ENCODE peak calls at places on chromosome 10, in six cellular contexts. One of them, this sample, is unnamed.

GRCh38 chr10:63388421-63389031 is 77.3 kb downstream of the JMJD1C start:
- DNase-seq in cardiac muscle cell: peak; percentile 54
- DNase-seq in psoas muscle: no peak
- DNase-seq in CD4-positive, alpha-beta memory T cell: peak; percentile 46
- DNase-seq in epithelial cell of esophagus: no peak
- DNase-seq in bronchial epithelial cell: no peak
- DNase-seq in this sample: peak; percentile 45

GRCh38 chr10:43685744-43686143 is 37.1 kb upstream of the ZNF32 start:
- DNase-seq in CD4-positive, alpha-beta memory T cell: no peak
- DNase-seq in bronchial epithelial cell: no peak
- DNase-seq in cardiac muscle cell: peak; percentile 48
- DNase-seq in psoas muscle: no peak
- DNase-seq in epithelial cell of esophagus: no peak
- DNase-seq in this sample: no peak

GRCh38 chr10:3294919-3295318 is 122.3 kb upstream of the PITRM1 start:
- DNase-seq in cardiac muscle cell: no peak
- DNase-seq in CD4-positive, alpha-beta memory T cell: no peak
- DNase-seq in psoas muscle: no peak
- DNase-seq in bronchial epithelial cell: no peak
- DNase-seq in epithelial cell of esophagus: no peak
- DNase-seq in this sample: no peak

GRCh38 chr10:44811072-44811471 is 100.1 kb upstream of the TMEM72 start:
- DNase-seq in CD4-positive, alpha-beta memory T cell: no peak
- DNase-seq in psoas muscle: no peak
- DNase-seq in cardiac muscle cell: peak; percentile 36
- DNase-seq in epithelial cell of esophagus: no peak
- DNase-seq in bronchial epithelial cell: no peak
- DNase-seq in this sample: no peak

GRCh38 chr10:106866244-106866845 is 298.2 kb downstream of the SORCS1 start:
- DNase-seq in epithelial cell of esophagus: no peak
- DNase-seq in cardiac muscle cell: no peak
- DNase-seq in CD4-positive, alpha-beta memory T cell: no peak
- DNase-seq in bronchial epithelial cell: no peak
- DNase-seq in psoas muscle: no peak
- DNase-seq in this sample: no peak

GRCh38 chr10:132098539-132099421 is 33.0 kb downstream of the JAKMIP3 start:
- DNase-seq in psoas muscle: no peak
- DNase-seq in bronchial epithelial cell: no peak
- DNase-seq in epithelial cell of esophagus: no peak
- DNase-seq in CD4-positive, alpha-beta memory T cell: no peak
- DNase-seq in cardiac muscle cell: no peak
- DNase-seq in this sample: no peak

GRCh38 chr10:52757777-52758176 is 14.8 kb downstream of the MBL2 start:
- DNase-seq in cardiac muscle cell: peak; percentile 62
- DNase-seq in CD4-positive, alpha-beta memory T cell: no peak
- DNase-seq in bronchial epithelial cell: no peak
- DNase-seq in psoas muscle: no peak
- DNase-seq in epithelial cell of esophagus: no peak
- DNase-seq in this sample: no peak

GRCh38 chr10:91909178-91909677 is at the start of gene FGFBP3:
- DNase-seq in psoas muscle: no peak
- DNase-seq in CD4-positive, alpha-beta memory T cell: no peak
- DNase-seq in bronchial epithelial cell: peak; percentile 21
- DNase-seq in epithelial cell of esophagus: peak; percentile 46
- DNase-seq in cardiac muscle cell: peak; percentile 71
- DNase-seq in this sample: peak; percentile 21

GRCh38 chr10:122847782-122848604 is 2.3 kb upstream of the CUZD1 start:
- DNase-seq in psoas muscle: no peak
- DNase-seq in bronchial epithelial cell: no peak
- DNase-seq in epithelial cell of esophagus: no peak
- DNase-seq in CD4-positive, alpha-beta memory T cell: no peak
- DNase-seq in cardiac muscle cell: no peak
- DNase-seq in this sample: no peak

GRCh38 chr10:38146579-38147333 is 52.6 kb downstream of the ZNF37A start:
- DNase-seq in bronchial epithelial cell: no peak
- DNase-seq in epithelial cell of esophagus: no peak
- DNase-seq in CD4-positive, alpha-beta memory T cell: no peak
- DNase-seq in psoas muscle: no peak
- DNase-seq in cardiac muscle cell: no peak
- DNase-seq in this sample: no peak

GRCh38 chr10:1366811-1367425 is 310.7 kb downstream of the WDR37 start:
- DNase-seq in cardiac muscle cell: no peak
- DNase-seq in bronchial epithelial cell: peak; percentile 4
- DNase-seq in epithelial cell of esophagus: no peak
- DNase-seq in psoas muscle: no peak
- DNase-seq in CD4-positive, alpha-beta memory T cell: no peak
- DNase-seq in this sample: no peak

GRCh38 chr10:88987243-88987726 is 3.3 kb upstream of the FAS start:
- DNase-seq in CD4-positive, alpha-beta memory T cell: no peak
- DNase-seq in psoas muscle: no peak
- DNase-seq in bronchial epithelial cell: no peak
- DNase-seq in cardiac muscle cell: no peak
- DNase-seq in epithelial cell of esophagus: no peak
- DNase-seq in this sample: no peak

GRCh38 chr10:28367865-28368541 is 65.1 kb upstream of the MPP7 start:
- DNase-seq in psoas muscle: no peak
- DNase-seq in epithelial cell of esophagus: peak; percentile 58
- DNase-seq in CD4-positive, alpha-beta memory T cell: peak; percentile 78
- DNase-seq in cardiac muscle cell: no peak
- DNase-seq in bronchial epithelial cell: peak; percentile 70
- DNase-seq in this sample: no peak

GRCh38 chr10:15719062-15719898 is 442 bp downstream of the ITGA8 start:
- DNase-seq in bronchial epithelial cell: no peak
- DNase-seq in cardiac muscle cell: peak; percentile 24
- DNase-seq in CD4-positive, alpha-beta memory T cell: no peak
- DNase-seq in psoas muscle: no peak
- DNase-seq in epithelial cell of esophagus: no peak
- DNase-seq in this sample: peak; percentile 2

GRCh38 chr10:130190065-130190736 is 54.0 kb downstream of the GLRX3 start:
- DNase-seq in CD4-positive, alpha-beta memory T cell: peak; percentile 91
- DNase-seq in bronchial epithelial cell: peak; percentile 68
- DNase-seq in cardiac muscle cell: peak; percentile 93
- DNase-seq in epithelial cell of esophagus: peak; percentile 85
- DNase-seq in psoas muscle: peak; percentile 94
- DNase-seq in this sample: peak; percentile 74

GRCh38 chr10:35447693-35448407 is 111.5 kb downstream of the CCNY start:
- DNase-seq in psoas muscle: no peak
- DNase-seq in cardiac muscle cell: peak; percentile 91
- DNase-seq in epithelial cell of esophagus: peak; percentile 65
- DNase-seq in bronchial epithelial cell: peak; percentile 53
- DNase-seq in CD4-positive, alpha-beta memory T cell: peak; percentile 56
- DNase-seq in this sample: peak; percentile 67

GRCh38 chr10:87740232-87740631 is 77.8 kb downstream of the ATAD1 start:
- DNase-seq in CD4-positive, alpha-beta memory T cell: no peak
- DNase-seq in bronchial epithelial cell: peak; percentile 97
- DNase-seq in cardiac muscle cell: peak; percentile 86
- DNase-seq in epithelial cell of esophagus: peak; percentile 88
- DNase-seq in psoas muscle: no peak
- DNase-seq in this sample: peak; percentile 86

GRCh38 chr10:113820507-113820906 is 33.4 kb downstream of the DCLRE1A start:
- DNase-seq in psoas muscle: no peak
- DNase-seq in cardiac muscle cell: no peak
- DNase-seq in epithelial cell of esophagus: no peak
- DNase-seq in CD4-positive, alpha-beta memory T cell: no peak
- DNase-seq in bronchial epithelial cell: no peak
- DNase-seq in this sample: no peak

GRCh38 chr10:43890124-43890523 is 241.4 kb upstream of the ZNF32 start:
- DNase-seq in psoas muscle: no peak
- DNase-seq in CD4-positive, alpha-beta memory T cell: no peak
- DNase-seq in cardiac muscle cell: peak; percentile 49
- DNase-seq in epithelial cell of esophagus: no peak
- DNase-seq in bronchial epithelial cell: peak; percentile 2
- DNase-seq in this sample: peak; percentile 53

GRCh38 chr10:34046651-34047050 is 712.2 kb upstream of the NRP1 start:
- DNase-seq in CD4-positive, alpha-beta memory T cell: no peak
- DNase-seq in psoas muscle: no peak
- DNase-seq in epithelial cell of esophagus: no peak
- DNase-seq in cardiac muscle cell: no peak
- DNase-seq in bronchial epithelial cell: no peak
- DNase-seq in this sample: no peak

GRCh38 chr10:79434223-79434687 is 11.2 kb downstream of the ZCCHC24 start:
- DNase-seq in bronchial epithelial cell: peak; percentile 57
- DNase-seq in psoas muscle: no peak
- DNase-seq in CD4-positive, alpha-beta memory T cell: no peak
- DNase-seq in cardiac muscle cell: peak; percentile 34
- DNase-seq in epithelial cell of esophagus: no peak
- DNase-seq in this sample: peak; percentile 61

GRCh38 chr10:79435271-79436065 is 10.0 kb downstream of the ZCCHC24 start:
- DNase-seq in cardiac muscle cell: peak; percentile 76
- DNase-seq in psoas muscle: peak; percentile 73
- DNase-seq in epithelial cell of esophagus: no peak
- DNase-seq in CD4-positive, alpha-beta memory T cell: no peak
- DNase-seq in bronchial epithelial cell: no peak
- DNase-seq in this sample: no peak

GRCh38 chr10:79436066-79436849 is 9.2 kb downstream of the ZCCHC24 start:
- DNase-seq in CD4-positive, alpha-beta memory T cell: no peak
- DNase-seq in cardiac muscle cell: no peak
- DNase-seq in epithelial cell of esophagus: no peak
- DNase-seq in bronchial epithelial cell: no peak
- DNase-seq in psoas muscle: no peak
- DNase-seq in this sample: no peak

GRCh38 chr10:79433324-79434222 is 11.9 kb downstream of the ZCCHC24 start:
- DNase-seq in bronchial epithelial cell: no peak
- DNase-seq in cardiac muscle cell: no peak
- DNase-seq in epithelial cell of esophagus: no peak
- DNase-seq in CD4-positive, alpha-beta memory T cell: no peak
- DNase-seq in psoas muscle: no peak
- DNase-seq in this sample: no peak

DNA sequence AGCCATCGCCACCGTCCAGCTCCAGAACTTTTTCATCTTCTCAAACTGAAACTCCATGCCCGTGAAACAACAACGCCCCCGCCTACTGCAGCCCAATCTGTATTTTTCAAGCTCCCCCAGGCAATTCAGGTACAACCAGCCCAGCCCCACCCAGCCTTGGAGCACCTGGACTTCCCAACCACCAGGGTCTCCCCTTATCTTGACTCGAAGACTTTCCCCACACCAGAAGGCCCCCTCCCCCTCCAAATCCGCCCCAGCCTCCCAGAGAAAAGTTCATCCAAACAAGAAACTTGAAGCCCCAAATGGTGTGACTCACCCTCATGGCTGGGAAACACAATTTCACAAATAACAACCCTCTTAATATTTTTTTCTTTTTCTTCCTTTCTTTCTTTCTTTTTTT is 10.6 kb downstream of the ZCCHC24 start:
- DNase-seq in epithelial cell of esophagus: peak; percentile 32
- DNase-seq in CD4-positive, alpha-beta memory T cell: no peak
- DNase-seq in bronchial epithelial cell: peak; percentile 50
- DNase-seq in psoas muscle: peak; percentile 73
- DNase-seq in cardiac muscle cell: peak; percentile 76
- DNase-seq in this sample: peak; percentile 41
- H3K4me3 ChIP-seq in epithelial cell of esophagus: no peak overlapping the region
- H3K4me3 ChIP-seq in CD4-positive, alpha-beta memory T cell: no peak overlapping the region
- H3K4me3 ChIP-seq in bronchial epithelial cell: no peak overlapping the region
- H3K4me3 ChIP-seq in psoas muscle: peak overlapping the region; percentile 31
- H3K4me3 ChIP-seq in cardiac muscle cell: no peak overlapping the region
- H3K4me3 ChIP-seq in this sample: no peak overlapping the region

DNA sequence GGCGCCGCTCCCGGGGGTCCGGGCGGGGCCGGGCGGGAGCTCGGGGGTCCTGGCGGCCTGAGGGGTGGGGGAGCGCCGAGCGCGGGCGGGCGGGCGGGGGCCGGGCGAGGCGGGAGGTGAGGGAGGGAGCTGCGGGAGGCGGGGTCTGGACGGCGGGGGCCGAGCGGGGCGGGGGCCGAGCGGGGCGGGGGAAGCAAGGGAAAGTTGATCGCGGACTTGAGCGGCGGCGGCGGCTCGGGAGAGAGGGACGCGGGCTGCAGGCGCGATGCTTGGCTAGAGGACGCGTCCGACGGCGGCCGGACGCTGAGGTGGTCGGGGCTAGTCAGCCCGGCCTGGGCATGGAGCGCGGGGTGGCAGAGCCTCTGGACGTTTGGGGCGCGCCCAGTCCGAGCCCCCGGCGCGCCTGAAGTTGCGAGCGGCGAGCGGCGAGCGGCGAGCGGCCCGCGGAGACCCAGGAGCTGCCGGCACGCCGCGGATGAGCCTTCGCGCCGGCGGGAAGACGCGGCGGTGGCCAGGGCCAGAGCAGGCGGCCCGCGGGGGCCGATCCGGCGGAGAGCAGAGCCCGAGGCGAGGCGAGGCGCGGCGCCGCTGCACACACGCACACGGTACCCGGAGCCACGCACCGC is at the start of gene CDH23:
- DNase-seq in CD4-positive, alpha-beta memory T cell: no peak
- DNase-seq in epithelial cell of esophagus: no peak
- DNase-seq in cardiac muscle cell: peak; percentile 11
- DNase-seq in bronchial epithelial cell: no peak
- DNase-seq in psoas muscle: no peak
- DNase-seq in this sample: no peak
- H3K4me3 ChIP-seq in CD4-positive, alpha-beta memory T cell: no peak within 1 kb of the TSS
- H3K4me3 ChIP-seq in epithelial cell of esophagus: no peak within 1 kb of the TSS
- H3K4me3 ChIP-seq in cardiac muscle cell: peak within 1 kb of the TSS; percentile 44
- H3K4me3 ChIP-seq in bronchial epithelial cell: peak within 1 kb of the TSS; percentile 5
- H3K4me3 ChIP-seq in psoas muscle: peak within 1 kb of the TSS; percentile 63
- H3K4me3 ChIP-seq in this sample: no peak within 1 kb of the TSS

GRCh38 chr10:119285495-119286267 is 78.3 kb downstream of the GRK5 start:
- DNase-seq in cardiac muscle cell: no peak
- DNase-seq in psoas muscle: no peak
- DNase-seq in bronchial epithelial cell: no peak
- DNase-seq in epithelial cell of esophagus: no peak
- DNase-seq in CD4-positive, alpha-beta memory T cell: no peak
- DNase-seq in this sample: no peak
- H3K4me3 ChIP-seq in cardiac muscle cell: no peak overlapping the region
- H3K4me3 ChIP-seq in psoas muscle: no peak overlapping the region
- H3K4me3 ChIP-seq in bronchial epithelial cell: no peak overlapping the region
- H3K4me3 ChIP-seq in epithelial cell of esophagus: no peak overlapping the region
- H3K4me3 ChIP-seq in CD4-positive, alpha-beta memory T cell: no peak overlapping the region
- H3K4me3 ChIP-seq in this sample: no peak overlapping the region

GRCh38 chr10:11538834-11539190 is 72.6 kb downstream of the USP6NL start:
- DNase-seq in epithelial cell of esophagus: no peak
- DNase-seq in bronchial epithelial cell: no peak
- DNase-seq in psoas muscle: no peak
- DNase-seq in cardiac muscle cell: no peak
- DNase-seq in CD4-positive, alpha-beta memory T cell: no peak
- DNase-seq in this sample: no peak

GRCh38 chr10:11533328-11533781 is 78.1 kb downstream of the USP6NL start:
- DNase-seq in cardiac muscle cell: peak; percentile 64
- DNase-seq in CD4-positive, alpha-beta memory T cell: no peak
- DNase-seq in epithelial cell of esophagus: peak; percentile 9
- DNase-seq in bronchial epithelial cell: no peak
- DNase-seq in psoas muscle: no peak
- DNase-seq in this sample: peak; percentile 38

GRCh38 chr10:11535376-11535959 is 76.0 kb downstream of the USP6NL start:
- DNase-seq in CD4-positive, alpha-beta memory T cell: no peak
- DNase-seq in bronchial epithelial cell: no peak
- DNase-seq in epithelial cell of esophagus: no peak
- DNase-seq in psoas muscle: no peak
- DNase-seq in cardiac muscle cell: no peak
- DNase-seq in this sample: no peak

GRCh38 chr10:11539191-11539868 is 72.1 kb downstream of the USP6NL start:
- DNase-seq in psoas muscle: no peak
- DNase-seq in epithelial cell of esophagus: peak; percentile 62
- DNase-seq in cardiac muscle cell: peak; percentile 55
- DNase-seq in CD4-positive, alpha-beta memory T cell: no peak
- DNase-seq in bronchial epithelial cell: peak; percentile 75
- DNase-seq in this sample: peak; percentile 67

DNA sequence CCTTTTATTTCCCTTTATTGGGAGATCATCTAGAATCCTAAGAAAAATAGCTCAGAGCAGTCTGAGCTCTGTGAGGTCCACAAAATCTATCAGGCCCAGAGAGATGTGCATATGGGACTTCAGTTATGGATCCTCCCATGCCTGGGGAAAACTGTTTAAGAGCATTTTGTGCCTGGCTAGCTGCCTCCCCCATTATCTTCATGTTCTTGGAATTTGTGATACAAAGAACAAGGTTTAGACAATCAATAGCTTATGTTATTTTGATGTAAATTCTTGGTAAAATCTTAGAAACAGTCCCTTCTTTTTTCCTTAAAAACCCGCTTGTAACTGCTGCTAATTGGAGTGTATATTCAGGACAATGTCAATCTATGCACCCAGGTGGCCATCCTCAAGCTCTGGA is 75.2 kb downstream of the USP6NL start:
- DNase-seq in psoas muscle: no peak
- DNase-seq in cardiac muscle cell: no peak
- DNase-seq in epithelial cell of esophagus: no peak
- DNase-seq in bronchial epithelial cell: no peak
- DNase-seq in CD4-positive, alpha-beta memory T cell: no peak
- DNase-seq in this sample: no peak
- H3K4me3 ChIP-seq in psoas muscle: no peak overlapping the region
- H3K4me3 ChIP-seq in cardiac muscle cell: no peak overlapping the region
- H3K4me3 ChIP-seq in epithelial cell of esophagus: no peak overlapping the region
- H3K4me3 ChIP-seq in bronchial epithelial cell: no peak overlapping the region
- H3K4me3 ChIP-seq in CD4-positive, alpha-beta memory T cell: no peak overlapping the region
- H3K4me3 ChIP-seq in this sample: no peak overlapping the region

This sample was measured in mammary epithelial cell.